ENCODE peak calls at places on chromosomes 5 and 9, in four cellular contexts. I is naive thymus-derived CD4-positive, alpha-beta T cell; O is activated T-helper 2 cell treated with anti-CD3 and anti-CD28 coated beads, Interferon-gamma antibody, Interleukin-2, Interleukin-4, amounts not matched to agents 10 μg/mL and 5 μg/mL and 100 μg/mL, durations not matched to agents 14 hours and 24 hours and 36 hours; L is hepatocyte. P is an unnamed sample.

GRCh38 chr9:75063556-75064305 is 24.2 kb downstream of the NMRK1 start:
- DNase-seq in L (no peak), I (no peak), O (no peak), P (no peak)

GRCh38 chr9:131096490-131097258 is at the start of gene AIF1L:
- DNase-seq in L (peak; percentile 53), I (peak; percentile 7), O (no peak), P (peak; percentile 76)

GRCh38 chr5:3269400-3270169 is 326.0 kb upstream of the IRX1 start:
- DNase-seq in O (no peak), I (no peak), L (no peak), P (no peak)

GRCh38 chr9:69740872-69741505 is 18.8 kb downstream of the PTAR1 start:
- DNase-seq in O (no peak), I (no peak), L (no peak), P (no peak)

GRCh38 chr5:123387313-123387712 is 35.9 kb downstream of the CEP120 start:
- DNase-seq in I (no peak), L (no peak), O (no peak), P (no peak)

GRCh38 chr5:36607114-36607561 is 732 bp downstream of the SLC1A3 start:
- DNase-seq in L (peak; percentile 34), I (no peak), O (no peak), P (no peak)

GRCh38 chr9:126001581-126002225 is 254.5 kb downstream of the PBX3 start:
- DNase-seq in I (no peak), L (no peak), O (no peak), P (no peak)

GRCh38 chr5:132022737-132023136 is 11.3 kb upstream of the ACSL6 start:
- DNase-seq in I (no peak), L (no peak), O (no peak), P (no peak)

GRCh38 chr5:65811895-65812294 is 89.9 kb downstream of the NLN start:
- DNase-seq in I (no peak), L (peak; percentile 64), O (no peak), P (no peak)

GRCh38 chr5:52725781-52726180 is 61.9 kb upstream of the ITGA1 start:
- DNase-seq in I (no peak), O (no peak), L (no peak), P (no peak)

GRCh38 chr5:111411321-111411720 is 101.0 kb downstream of the STARD4 start:
- DNase-seq in L (no peak), O (no peak), I (no peak), P (no peak)

GRCh38 chr5:75651575-75651974 is 40.3 kb downstream of the ANKDD1B start:
- DNase-seq in L (no peak), O (no peak), I (no peak), P (no peak)

GRCh38 chr5:138024117-138024516 is 8.8 kb downstream of the FAM13B start:
- DNase-seq in I (no peak), O (no peak), L (no peak), P (no peak)

GRCh38 chr9:111934747-111935146 is 38.1 kb downstream of the UGCG start:
- DNase-seq in O (no peak), L (no peak), I (no peak), P (no peak)

GRCh38 chr5:14734382-14734781 is 69.9 kb downstream of the OTULIN start:
- DNase-seq in I (no peak), L (no peak), O (no peak), P (no peak)

GRCh38 chr5:107803728-107804127 is 133.0 kb upstream of the EFNA5 start:
- DNase-seq in L (no peak), I (no peak), O (no peak), P (no peak)

GRCh38 chr5:73896117-73896516 is 270.1 kb downstream of the ARHGEF28 start:
- DNase-seq in I (no peak), L (no peak), O (no peak), P (no peak)

GRCh38 chr5:67901816-67902496 is 313.6 kb upstream of the PIK3R1 start:
- DNase-seq in L (no peak), O (no peak), I (no peak), P (no peak)

P was measured in DMS53.